ENCODE peak calls at places on chromosomes 5 and 9, in ten cellular contexts. One of them, this sample, is unnamed.

GRCh38 chr5:43008369-43009158 is 31.6 kb downstream of the ANXA2R start:
- DNase-seq in sigmoid colon: peak; percentile 91
- DNase-seq in ovary: peak; percentile 86
- DNase-seq in choroid plexus epithelial cell: peak; percentile 96
- DNase-seq in fibroblast of pulmonary artery: peak; percentile 95
- DNase-seq in GM23248: peak; percentile 88
- DNase-seq in HepG2: peak; percentile 89
- DNase-seq in stomach: peak; percentile 75
- DNase-seq in aorta: peak; percentile 92
- DNase-seq in IMR-90: peak; percentile 93
- DNase-seq in this sample: peak; percentile 70

GRCh38 chr9:38288502-38288901 is 104.0 kb upstream of the ALDH1B1 start:
- DNase-seq in sigmoid colon: no peak
- DNase-seq in ovary: no peak
- DNase-seq in choroid plexus epithelial cell: no peak
- DNase-seq in fibroblast of pulmonary artery: no peak
- DNase-seq in GM23248: no peak
- DNase-seq in HepG2: no peak
- DNase-seq in stomach: no peak
- DNase-seq in aorta: no peak
- DNase-seq in IMR-90: no peak
- DNase-seq in this sample: no peak

GRCh38 chr5:75611324-75612210 is at the start of gene ANKDD1B:
- DNase-seq in sigmoid colon: peak; percentile 70
- DNase-seq in ovary: peak; percentile 19
- DNase-seq in choroid plexus epithelial cell: peak; percentile 63
- DNase-seq in fibroblast of pulmonary artery: peak; percentile 57
- DNase-seq in GM23248: peak; percentile 59
- DNase-seq in HepG2: no peak
- DNase-seq in stomach: peak; percentile 38
- DNase-seq in aorta: peak; percentile 55
- DNase-seq in IMR-90: peak; percentile 65
- DNase-seq in this sample: peak; percentile 50

GRCh38 chr5:126497506-126497905 is 74.3 kb downstream of the GRAMD2B start:
- DNase-seq in sigmoid colon: no peak
- DNase-seq in ovary: no peak
- DNase-seq in choroid plexus epithelial cell: no peak
- DNase-seq in fibroblast of pulmonary artery: no peak
- DNase-seq in GM23248: no peak
- DNase-seq in HepG2: no peak
- DNase-seq in stomach: no peak
- DNase-seq in aorta: no peak
- DNase-seq in IMR-90: no peak
- DNase-seq in this sample: no peak

GRCh38 chr9:93156475-93157008 is 22.5 kb upstream of the NINJ1 start:
- DNase-seq in sigmoid colon: no peak
- DNase-seq in ovary: no peak
- DNase-seq in choroid plexus epithelial cell: no peak
- DNase-seq in fibroblast of pulmonary artery: no peak
- DNase-seq in GM23248: no peak
- DNase-seq in HepG2: no peak
- DNase-seq in stomach: no peak
- DNase-seq in aorta: no peak
- DNase-seq in IMR-90: no peak
- DNase-seq in this sample: no peak

GRCh38 chr9:35726876-35727438 is 5.0 kb downstream of the TLN1 start:
- DNase-seq in sigmoid colon: peak; percentile 91
- DNase-seq in ovary: no peak
- DNase-seq in choroid plexus epithelial cell: peak; percentile 62
- DNase-seq in fibroblast of pulmonary artery: peak; percentile 60
- DNase-seq in GM23248: peak; percentile 66
- DNase-seq in HepG2: peak; percentile 35
- DNase-seq in stomach: no peak
- DNase-seq in aorta: peak; percentile 81
- DNase-seq in IMR-90: peak; percentile 51
- DNase-seq in this sample: no peak

GRCh38 chr9:4894076-4894475 is 91.0 kb upstream of the JAK2 start:
- DNase-seq in sigmoid colon: no peak
- DNase-seq in ovary: no peak
- DNase-seq in choroid plexus epithelial cell: peak; percentile 44
- DNase-seq in fibroblast of pulmonary artery: peak; percentile 68
- DNase-seq in GM23248: peak; percentile 80
- DNase-seq in HepG2: no peak
- DNase-seq in stomach: no peak
- DNase-seq in aorta: no peak
- DNase-seq in IMR-90: peak; percentile 65
- DNase-seq in this sample: no peak

GRCh38 chr5:139482050-139482889 is at the start of gene STING1:
- DNase-seq in sigmoid colon: peak; percentile 92
- DNase-seq in ovary: peak; percentile 87
- DNase-seq in choroid plexus epithelial cell: peak; percentile 99
- DNase-seq in fibroblast of pulmonary artery: peak; percentile 99
- DNase-seq in GM23248: peak; percentile 96
- DNase-seq in HepG2: peak; percentile 63
- DNase-seq in stomach: peak; percentile 85
- DNase-seq in aorta: peak; percentile 95
- DNase-seq in IMR-90: peak; percentile 98
- DNase-seq in this sample: peak; percentile 71

GRCh38 chr5:115068239-115069086 is 101.2 kb downstream of the TRIM36 start:
- DNase-seq in sigmoid colon: no peak
- DNase-seq in ovary: no peak
- DNase-seq in choroid plexus epithelial cell: peak; percentile 23
- DNase-seq in fibroblast of pulmonary artery: peak; percentile 21
- DNase-seq in GM23248: peak; percentile 39
- DNase-seq in HepG2: peak; percentile 73
- DNase-seq in stomach: no peak
- DNase-seq in aorta: no peak
- DNase-seq in IMR-90: peak; percentile 49
- DNase-seq in this sample: no peak

GRCh38 chr5:96562614-96563013 is 99.6 kb upstream of the CAST start:
- DNase-seq in sigmoid colon: no peak
- DNase-seq in ovary: no peak
- DNase-seq in choroid plexus epithelial cell: peak; percentile 64
- DNase-seq in fibroblast of pulmonary artery: peak; percentile 51
- DNase-seq in GM23248: peak; percentile 62
- DNase-seq in HepG2: no peak
- DNase-seq in stomach: no peak
- DNase-seq in aorta: no peak
- DNase-seq in IMR-90: peak; percentile 69
- DNase-seq in this sample: no peak

GRCh38 chr9:130199605-130200004 is 27.4 kb downstream of the NCS1 start:
- DNase-seq in sigmoid colon: no peak
- DNase-seq in ovary: no peak
- DNase-seq in choroid plexus epithelial cell: no peak
- DNase-seq in fibroblast of pulmonary artery: no peak
- DNase-seq in GM23248: peak; percentile 44
- DNase-seq in HepG2: no peak
- DNase-seq in stomach: no peak
- DNase-seq in aorta: no peak
- DNase-seq in IMR-90: peak; percentile 87
- DNase-seq in this sample: no peak

GRCh38 chr5:98770911-98771322 is 2.5 kb upstream of the RGMB start:
- DNase-seq in sigmoid colon: no peak
- DNase-seq in ovary: no peak
- DNase-seq in choroid plexus epithelial cell: peak; percentile 53
- DNase-seq in fibroblast of pulmonary artery: peak; percentile 45
- DNase-seq in GM23248: no peak
- DNase-seq in HepG2: no peak
- DNase-seq in stomach: no peak
- DNase-seq in aorta: no peak
- DNase-seq in IMR-90: peak; percentile 40
- DNase-seq in this sample: no peak

GRCh38 chr9:6106576-6107339 is 91.3 kb upstream of the RANBP6 start:
- DNase-seq in sigmoid colon: no peak
- DNase-seq in ovary: no peak
- DNase-seq in choroid plexus epithelial cell: peak; percentile 57
- DNase-seq in fibroblast of pulmonary artery: peak; percentile 65
- DNase-seq in GM23248: peak; percentile 71
- DNase-seq in HepG2: peak; percentile 25
- DNase-seq in stomach: no peak
- DNase-seq in aorta: no peak
- DNase-seq in IMR-90: peak; percentile 12
- DNase-seq in this sample: no peak

GRCh38 chr5:129988453-129988852 is 84.2 kb downstream of the CHSY3 start:
- DNase-seq in sigmoid colon: no peak
- DNase-seq in ovary: no peak
- DNase-seq in choroid plexus epithelial cell: no peak
- DNase-seq in fibroblast of pulmonary artery: no peak
- DNase-seq in GM23248: no peak
- DNase-seq in HepG2: no peak
- DNase-seq in stomach: no peak
- DNase-seq in aorta: no peak
- DNase-seq in IMR-90: no peak
- DNase-seq in this sample: no peak

GRCh38 chr5:132234684-132235062 is 7.0 kb upstream of the P4HA2 start:
- DNase-seq in sigmoid colon: peak; percentile 40
- DNase-seq in ovary: no peak
- DNase-seq in choroid plexus epithelial cell: no peak
- DNase-seq in fibroblast of pulmonary artery: no peak
- DNase-seq in GM23248: no peak
- DNase-seq in HepG2: no peak
- DNase-seq in stomach: no peak
- DNase-seq in aorta: no peak
- DNase-seq in IMR-90: no peak
- DNase-seq in this sample: no peak

GRCh38 chr9:23651051-23651450 is 175.0 kb downstream of the ELAVL2 start:
- DNase-seq in sigmoid colon: no peak
- DNase-seq in ovary: no peak
- DNase-seq in choroid plexus epithelial cell: no peak
- DNase-seq in fibroblast of pulmonary artery: no peak
- DNase-seq in GM23248: no peak
- DNase-seq in HepG2: no peak
- DNase-seq in stomach: no peak
- DNase-seq in aorta: no peak
- DNase-seq in IMR-90: no peak
- DNase-seq in this sample: no peak

GRCh38 chr9:976258-976804 is at the start of gene DMRT3:
- DNase-seq in sigmoid colon: no peak
- DNase-seq in ovary: no peak
- DNase-seq in choroid plexus epithelial cell: no peak
- DNase-seq in fibroblast of pulmonary artery: no peak
- DNase-seq in GM23248: peak; percentile 23
- DNase-seq in HepG2: no peak
- DNase-seq in stomach: no peak
- DNase-seq in aorta: no peak
- DNase-seq in IMR-90: no peak
- DNase-seq in this sample: no peak
- H3K4me3 ChIP-seq in sigmoid colon: no peak within 1 kb of the TSS
- H3K4me3 ChIP-seq in ovary: no peak within 1 kb of the TSS
- H3K4me3 ChIP-seq in choroid plexus epithelial cell: no peak within 1 kb of the TSS
- H3K4me3 ChIP-seq in fibroblast of pulmonary artery: no peak within 1 kb of the TSS
- H3K4me3 ChIP-seq in GM23248: no peak within 1 kb of the TSS
- H3K4me3 ChIP-seq in HepG2: no peak within 1 kb of the TSS
- H3K4me3 ChIP-seq in stomach: peak within 1 kb of the TSS; percentile 19
- H3K4me3 ChIP-seq in aorta: no peak within 1 kb of the TSS
- H3K4me3 ChIP-seq in IMR-90: no peak within 1 kb of the TSS
- H3K4me3 ChIP-seq in this sample: no peak within 1 kb of the TSS

DNA sequence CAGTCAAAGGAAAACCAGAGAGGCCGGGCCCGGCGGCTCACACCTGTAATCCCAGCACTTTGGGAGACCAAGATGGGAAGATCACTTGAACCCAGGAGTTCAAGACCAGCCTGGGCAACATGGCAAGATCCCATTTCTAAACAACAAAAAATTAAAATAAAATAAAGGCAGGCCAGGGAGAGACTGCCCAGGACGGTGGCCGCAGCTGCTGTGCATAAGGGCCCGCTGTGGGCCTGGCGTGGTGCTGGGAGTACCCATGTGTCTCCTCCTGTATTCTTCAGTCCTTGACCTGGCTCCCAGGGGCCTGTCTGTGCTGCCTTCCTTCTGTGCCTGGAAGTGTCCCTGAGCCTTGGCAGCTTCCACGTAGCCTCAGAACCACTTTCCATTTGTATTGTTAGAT is 56.8 kb upstream of the CNOT6 start:
- DNase-seq in sigmoid colon: no peak
- DNase-seq in ovary: no peak
- DNase-seq in choroid plexus epithelial cell: no peak
- DNase-seq in fibroblast of pulmonary artery: no peak
- DNase-seq in GM23248: no peak
- DNase-seq in HepG2: no peak
- DNase-seq in stomach: peak; percentile 16
- DNase-seq in aorta: no peak
- DNase-seq in IMR-90: no peak
- DNase-seq in this sample: no peak
- H3K4me3 ChIP-seq in sigmoid colon: no peak overlapping the region
- H3K4me3 ChIP-seq in ovary: no peak overlapping the region
- H3K4me3 ChIP-seq in choroid plexus epithelial cell: no peak overlapping the region
- H3K4me3 ChIP-seq in fibroblast of pulmonary artery: no peak overlapping the region
- H3K4me3 ChIP-seq in GM23248: no peak overlapping the region
- H3K4me3 ChIP-seq in HepG2: no peak overlapping the region
- H3K4me3 ChIP-seq in stomach: no peak overlapping the region
- H3K4me3 ChIP-seq in aorta: no peak overlapping the region
- H3K4me3 ChIP-seq in IMR-90: no peak overlapping the region
- H3K4me3 ChIP-seq in this sample: no peak overlapping the region

DNA sequence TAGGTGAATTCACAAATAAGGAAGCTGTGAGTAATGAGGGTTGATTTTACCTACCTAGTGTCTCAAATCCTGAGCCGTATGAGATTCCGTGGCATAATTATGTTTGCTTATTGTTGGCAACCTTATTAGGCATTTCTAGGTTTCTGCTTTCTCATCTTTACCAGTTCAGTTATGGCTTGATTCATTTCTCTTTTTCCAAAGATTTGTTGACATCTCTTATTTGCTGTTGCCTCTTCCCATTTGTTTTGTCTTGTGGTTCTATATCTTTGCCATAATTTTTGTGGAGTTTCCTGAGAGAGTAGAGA is 470 bp downstream of the IL31RA start:
- DNase-seq in sigmoid colon: no peak
- DNase-seq in ovary: no peak
- DNase-seq in choroid plexus epithelial cell: no peak
- DNase-seq in fibroblast of pulmonary artery: no peak
- DNase-seq in GM23248: no peak
- DNase-seq in HepG2: no peak
- DNase-seq in stomach: no peak
- DNase-seq in aorta: no peak
- DNase-seq in IMR-90: no peak
- DNase-seq in this sample: no peak
- H3K4me3 ChIP-seq in sigmoid colon: no peak overlapping the region
- H3K4me3 ChIP-seq in ovary: no peak overlapping the region
- H3K4me3 ChIP-seq in choroid plexus epithelial cell: peak overlapping the region; percentile 39
- H3K4me3 ChIP-seq in fibroblast of pulmonary artery: no peak overlapping the region
- H3K4me3 ChIP-seq in GM23248: peak overlapping the region; percentile 59
- H3K4me3 ChIP-seq in HepG2: no peak overlapping the region
- H3K4me3 ChIP-seq in stomach: no peak overlapping the region
- H3K4me3 ChIP-seq in aorta: peak overlapping the region; percentile 65
- H3K4me3 ChIP-seq in IMR-90: no peak overlapping the region
- H3K4me3 ChIP-seq in this sample: no peak overlapping the region

DNA sequence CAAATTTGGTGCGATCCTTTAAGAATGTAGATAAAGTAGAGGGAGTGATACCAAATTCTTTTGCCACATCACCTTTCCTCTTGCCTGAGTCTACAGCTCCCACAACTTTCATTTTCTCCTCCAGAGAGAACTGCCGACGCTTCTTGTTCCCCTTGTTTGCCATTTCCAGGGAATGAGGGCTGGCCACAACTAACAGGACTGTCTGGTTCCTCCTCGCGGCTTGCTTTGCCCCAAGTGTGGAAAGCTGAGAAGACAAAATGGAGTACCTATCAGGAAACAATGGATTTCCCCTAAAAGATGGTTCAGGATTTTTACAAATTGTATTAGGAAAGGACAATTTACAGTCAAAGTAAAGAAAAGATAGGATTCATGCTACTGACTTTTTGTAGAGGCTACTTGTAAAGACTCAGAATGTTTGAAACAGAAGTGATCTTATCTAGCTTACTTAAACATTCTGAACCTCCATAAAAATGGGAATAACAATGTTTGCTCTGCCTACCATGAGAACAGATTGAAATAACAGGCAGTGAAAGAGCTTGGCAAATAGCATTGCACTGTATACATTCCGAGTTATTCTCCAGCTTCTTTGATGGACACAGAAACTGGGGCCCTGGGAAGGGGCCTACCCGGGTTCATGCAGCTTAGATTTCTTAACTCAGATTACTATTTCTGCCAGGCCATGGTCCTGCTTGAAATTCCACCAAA is 4.1 kb downstream of the TIGD6 start:
- DNase-seq in sigmoid colon: no peak
- DNase-seq in ovary: no peak
- DNase-seq in choroid plexus epithelial cell: no peak
- DNase-seq in fibroblast of pulmonary artery: no peak
- DNase-seq in GM23248: no peak
- DNase-seq in HepG2: no peak
- DNase-seq in stomach: no peak
- DNase-seq in aorta: no peak
- DNase-seq in IMR-90: no peak
- DNase-seq in this sample: no peak
- H3K4me3 ChIP-seq in sigmoid colon: no peak overlapping the region
- H3K4me3 ChIP-seq in ovary: no peak overlapping the region
- H3K4me3 ChIP-seq in choroid plexus epithelial cell: no peak overlapping the region
- H3K4me3 ChIP-seq in fibroblast of pulmonary artery: no peak overlapping the region
- H3K4me3 ChIP-seq in GM23248: no peak overlapping the region
- H3K4me3 ChIP-seq in HepG2: no peak overlapping the region
- H3K4me3 ChIP-seq in stomach: no peak overlapping the region
- H3K4me3 ChIP-seq in aorta: no peak overlapping the region
- H3K4me3 ChIP-seq in IMR-90: no peak overlapping the region
- H3K4me3 ChIP-seq in this sample: no peak overlapping the region

This sample was measured in body of pancreas.